ENCODE peak calls at places on chromosomes 4 and X, in nine cellular contexts. One of them, this sample, is unnamed.

GRCh38 chr4:40976343-40976742 is 226.6 kb downstream of the NSUN7 start:
- DNase-seq in Peyer's patch: peak
- DNase-seq in IMR-90: peak
- DNase-seq in AG09309: no peak
- DNase-seq in transverse colon: peak
- DNase-seq in fibroblast of pulmonary artery: peak
- DNase-seq in sigmoid colon: no peak
- DNase-seq in fibroblast of lung: peak
- DNase-seq in left lung: no peak
- DNase-seq in this sample: peak

GRCh38 chr4:71107732-71108131 is 114.3 kb downstream of the DCK start:
- DNase-seq in transverse colon: no peak
- DNase-seq in fibroblast of pulmonary artery: no peak
- DNase-seq in Peyer's patch: no peak
- DNase-seq in IMR-90: no peak
- DNase-seq in left lung: no peak
- DNase-seq in fibroblast of lung: no peak
- DNase-seq in AG09309: no peak
- DNase-seq in sigmoid colon: no peak
- DNase-seq in this sample: no peak

GRCh38 chr4:3355266-3355748 is 62.5 kb downstream of the RGS12 start:
- DNase-seq in Peyer's patch: no peak
- DNase-seq in left lung: no peak
- DNase-seq in transverse colon: no peak
- DNase-seq in fibroblast of lung: no peak
- DNase-seq in IMR-90: no peak
- DNase-seq in fibroblast of pulmonary artery: no peak
- DNase-seq in AG09309: no peak
- DNase-seq in sigmoid colon: no peak
- DNase-seq in this sample: no peak

GRCh38 chrX:148133099-148133725 is 152.1 kb downstream of the FMR1NB start:
- DNase-seq in sigmoid colon: no peak
- DNase-seq in transverse colon: no peak
- DNase-seq in fibroblast of pulmonary artery: peak
- DNase-seq in IMR-90: no peak
- DNase-seq in Peyer's patch: no peak
- DNase-seq in fibroblast of lung: no peak
- DNase-seq in AG09309: no peak
- DNase-seq in left lung: no peak
- DNase-seq in this sample: peak

GRCh38 chr4:54058171-54058570 is 6.2 kb downstream of the CHIC2 start:
- DNase-seq in AG09309: no peak
- DNase-seq in IMR-90: no peak
- DNase-seq in left lung: no peak
- DNase-seq in fibroblast of lung: no peak
- DNase-seq in transverse colon: no peak
- DNase-seq in Peyer's patch: no peak
- DNase-seq in sigmoid colon: no peak
- DNase-seq in fibroblast of pulmonary artery: no peak
- DNase-seq in this sample: no peak

GRCh38 chr4:53545942-53546581 is 45.2 kb downstream of the LNX1 start:
- DNase-seq in Peyer's patch: no peak
- DNase-seq in left lung: no peak
- DNase-seq in AG09309: no peak
- DNase-seq in fibroblast of pulmonary artery: no peak
- DNase-seq in IMR-90: no peak
- DNase-seq in transverse colon: no peak
- DNase-seq in fibroblast of lung: no peak
- DNase-seq in sigmoid colon: no peak
- DNase-seq in this sample: no peak

GRCh38 chr4:182604161-182604591 is 313.0 kb downstream of the DCTD start:
- DNase-seq in transverse colon: no peak
- DNase-seq in AG09309: peak
- DNase-seq in fibroblast of pulmonary artery: peak
- DNase-seq in left lung: no peak
- DNase-seq in IMR-90: peak
- DNase-seq in sigmoid colon: no peak
- DNase-seq in Peyer's patch: no peak
- DNase-seq in fibroblast of lung: peak
- DNase-seq in this sample: peak

GRCh38 chr4:71195932-71196331 is 142.9 kb upstream of the SLC4A4 start:
- DNase-seq in transverse colon: no peak
- DNase-seq in IMR-90: peak
- DNase-seq in AG09309: peak
- DNase-seq in sigmoid colon: peak
- DNase-seq in fibroblast of lung: peak
- DNase-seq in Peyer's patch: no peak
- DNase-seq in fibroblast of pulmonary artery: no peak
- DNase-seq in left lung: no peak
- DNase-seq in this sample: no peak

GRCh38 chr4:4670869-4671268 is 129.0 kb upstream of the STX18 start:
- DNase-seq in fibroblast of lung: peak
- DNase-seq in sigmoid colon: no peak
- DNase-seq in left lung: no peak
- DNase-seq in AG09309: no peak
- DNase-seq in transverse colon: no peak
- DNase-seq in fibroblast of pulmonary artery: no peak
- DNase-seq in Peyer's patch: no peak
- DNase-seq in IMR-90: no peak
- DNase-seq in this sample: peak

GRCh38 chrX:70446380-70447350 is 2.0 kb downstream of the DLG3 start:
- DNase-seq in AG09309: no peak
- DNase-seq in Peyer's patch: no peak
- DNase-seq in fibroblast of lung: no peak
- DNase-seq in IMR-90: no peak
- DNase-seq in transverse colon: no peak
- DNase-seq in fibroblast of pulmonary artery: no peak
- DNase-seq in sigmoid colon: no peak
- DNase-seq in left lung: no peak
- DNase-seq in this sample: no peak

GRCh38 chrX:70445876-70446275 is 1.2 kb downstream of the DLG3 start:
- DNase-seq in sigmoid colon: no peak
- DNase-seq in transverse colon: no peak
- DNase-seq in AG09309: no peak
- DNase-seq in fibroblast of lung: no peak
- DNase-seq in Peyer's patch: no peak
- DNase-seq in fibroblast of pulmonary artery: no peak
- DNase-seq in left lung: no peak
- DNase-seq in IMR-90: no peak
- DNase-seq in this sample: no peak

GRCh38 chrX:70444326-70445196 is at the start of gene DLG3:
- DNase-seq in fibroblast of pulmonary artery: peak
- DNase-seq in fibroblast of lung: peak
- DNase-seq in left lung: peak
- DNase-seq in sigmoid colon: no peak
- DNase-seq in transverse colon: no peak
- DNase-seq in AG09309: no peak
- DNase-seq in Peyer's patch: no peak
- DNase-seq in IMR-90: peak
- DNase-seq in this sample: peak

GRCh38 chrX:70442224-70442623 is 2.4 kb upstream of the DLG3 start:
- DNase-seq in transverse colon: no peak
- DNase-seq in AG09309: no peak
- DNase-seq in left lung: no peak
- DNase-seq in fibroblast of lung: no peak
- DNase-seq in fibroblast of pulmonary artery: no peak
- DNase-seq in Peyer's patch: no peak
- DNase-seq in IMR-90: no peak
- DNase-seq in sigmoid colon: no peak
- DNase-seq in this sample: no peak

GRCh38 chrX:70445197-70445656 is 592 bp downstream of the DLG3 start:
- DNase-seq in fibroblast of lung: no peak
- DNase-seq in sigmoid colon: no peak
- DNase-seq in Peyer's patch: no peak
- DNase-seq in transverse colon: no peak
- DNase-seq in IMR-90: no peak
- DNase-seq in fibroblast of pulmonary artery: no peak
- DNase-seq in left lung: no peak
- DNase-seq in AG09309: no peak
- DNase-seq in this sample: no peak
- H3K4me3 ChIP-seq in fibroblast of lung: no peak
- H3K4me3 ChIP-seq in sigmoid colon: peak
- H3K4me3 ChIP-seq in Peyer's patch: peak
- H3K4me3 ChIP-seq in transverse colon: peak
- H3K4me3 ChIP-seq in IMR-90: no peak
- H3K4me3 ChIP-seq in fibroblast of pulmonary artery: no peak
- H3K4me3 ChIP-seq in left lung: no peak
- H3K4me3 ChIP-seq in AG09309: no peak
- H3K4me3 ChIP-seq in this sample: no peak

DNA sequence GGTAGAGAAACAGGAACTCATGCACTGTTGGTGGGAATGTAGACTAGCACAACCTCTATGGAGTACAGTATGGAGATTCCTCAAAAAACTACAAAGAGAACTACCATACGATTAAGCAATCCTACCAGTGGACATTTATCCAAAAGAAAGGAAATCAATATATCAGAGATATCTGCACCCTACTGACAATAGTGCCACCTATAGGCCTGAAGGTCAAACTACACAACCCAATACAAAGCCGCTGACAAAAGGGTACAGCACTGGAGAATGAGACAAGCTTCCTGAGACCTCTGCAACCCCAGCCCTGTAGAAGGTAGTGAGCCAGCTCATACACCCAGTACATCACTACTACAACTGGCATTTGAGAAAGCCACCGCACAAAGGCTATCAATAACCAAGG is 67.1 kb downstream of the CBR4 start:
- DNase-seq in transverse colon: no peak
- DNase-seq in fibroblast of pulmonary artery: no peak
- DNase-seq in fibroblast of lung: no peak
- DNase-seq in sigmoid colon: no peak
- DNase-seq in AG09309: no peak
- DNase-seq in Peyer's patch: no peak
- DNase-seq in IMR-90: no peak
- DNase-seq in left lung: no peak
- DNase-seq in this sample: no peak
- TF ChIP-seq CTCF in transverse colon: no peak
- TF ChIP-seq CTCF in fibroblast of pulmonary artery: peak
- TF ChIP-seq CTCF in fibroblast of lung: peak
- TF ChIP-seq CTCF in sigmoid colon: peak
- TF ChIP-seq CTCF in AG09309: peak
- TF ChIP-seq CTCF in Peyer's patch: no peak
- TF ChIP-seq CTCF in IMR-90: peak
- TF ChIP-seq CTCF in left lung: no peak
- TF ChIP-seq CTCF in this sample: peak

DNA sequence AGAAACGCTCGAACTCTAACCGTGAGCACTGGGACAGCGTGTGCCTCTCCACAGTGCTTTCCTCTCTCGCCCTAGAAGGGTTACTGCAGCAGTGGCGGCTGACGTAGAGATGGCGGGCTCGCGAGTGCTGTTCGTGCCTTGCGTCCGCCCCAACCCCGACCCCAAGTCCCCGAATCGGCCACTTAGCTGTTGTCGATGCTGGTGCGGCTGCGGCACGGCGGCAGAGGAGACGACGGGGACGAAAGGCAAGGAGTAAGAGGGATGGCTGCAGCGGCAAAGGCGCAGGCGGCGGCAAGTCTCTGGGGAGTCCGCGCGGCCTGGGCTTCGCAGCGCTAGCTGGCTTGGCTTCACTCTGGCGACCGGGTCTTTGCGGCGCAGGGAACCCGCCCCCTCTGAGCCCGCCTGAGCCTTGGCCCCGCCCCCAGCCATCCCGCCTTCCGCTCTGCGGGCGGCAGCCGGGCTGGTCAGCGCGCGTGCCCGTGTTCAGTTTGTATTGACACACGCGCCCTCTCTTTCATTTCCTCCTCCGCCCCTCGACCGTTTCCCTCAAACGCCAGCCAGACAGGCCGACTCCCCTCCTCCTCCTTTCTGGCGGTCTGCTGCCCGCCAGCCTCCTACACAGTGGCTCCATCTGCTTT is at the start of gene SPIN4:
- DNase-seq in fibroblast of lung: peak
- DNase-seq in AG09309: peak
- DNase-seq in fibroblast of pulmonary artery: peak
- DNase-seq in Peyer's patch: peak
- DNase-seq in transverse colon: peak
- DNase-seq in sigmoid colon: peak
- DNase-seq in IMR-90: peak
- DNase-seq in left lung: peak
- DNase-seq in this sample: peak
- H3K4me3 ChIP-seq in fibroblast of lung: peak
- H3K4me3 ChIP-seq in AG09309: peak
- H3K4me3 ChIP-seq in fibroblast of pulmonary artery: peak
- H3K4me3 ChIP-seq in Peyer's patch: peak
- H3K4me3 ChIP-seq in transverse colon: peak
- H3K4me3 ChIP-seq in sigmoid colon: peak
- H3K4me3 ChIP-seq in IMR-90: peak
- H3K4me3 ChIP-seq in left lung: peak
- H3K4me3 ChIP-seq in this sample: peak

GRCh38 chrX:7706032-7706431 is 136.9 kb upstream of the VCX start:
- DNase-seq in AG09309: no peak
- DNase-seq in fibroblast of lung: no peak
- DNase-seq in Peyer's patch: no peak
- DNase-seq in left lung: no peak
- DNase-seq in fibroblast of pulmonary artery: no peak
- DNase-seq in sigmoid colon: no peak
- DNase-seq in IMR-90: no peak
- DNase-seq in transverse colon: no peak
- DNase-seq in this sample: peak
- TF ChIP-seq CTCF in AG09309: peak
- TF ChIP-seq CTCF in fibroblast of lung: peak
- TF ChIP-seq CTCF in Peyer's patch: no peak
- TF ChIP-seq CTCF in left lung: no peak
- TF ChIP-seq CTCF in fibroblast of pulmonary artery: peak
- TF ChIP-seq CTCF in sigmoid colon: no peak
- TF ChIP-seq CTCF in IMR-90: peak
- TF ChIP-seq CTCF in transverse colon: no peak
- TF ChIP-seq CTCF in this sample: peak

GRCh38 chr4:119661231-119661630 is 32.6 kb upstream of the PDE5A start:
- DNase-seq in Peyer's patch: no peak
- DNase-seq in transverse colon: no peak
- DNase-seq in sigmoid colon: no peak
- DNase-seq in fibroblast of lung: no peak
- DNase-seq in left lung: no peak
- DNase-seq in fibroblast of pulmonary artery: no peak
- DNase-seq in IMR-90: no peak
- DNase-seq in AG09309: no peak
- DNase-seq in this sample: no peak

GRCh38 chr4:119666653-119667091 is 38.1 kb upstream of the PDE5A start:
- DNase-seq in AG09309: no peak
- DNase-seq in transverse colon: no peak
- DNase-seq in IMR-90: peak
- DNase-seq in fibroblast of lung: no peak
- DNase-seq in sigmoid colon: no peak
- DNase-seq in left lung: no peak
- DNase-seq in fibroblast of pulmonary artery: no peak
- DNase-seq in Peyer's patch: no peak
- DNase-seq in this sample: no peak

GRCh38 chr4:119664168-119664907 is 35.7 kb upstream of the PDE5A start:
- DNase-seq in fibroblast of pulmonary artery: no peak
- DNase-seq in sigmoid colon: no peak
- DNase-seq in left lung: no peak
- DNase-seq in AG09309: no peak
- DNase-seq in fibroblast of lung: peak
- DNase-seq in Peyer's patch: no peak
- DNase-seq in transverse colon: no peak
- DNase-seq in IMR-90: peak
- DNase-seq in this sample: no peak

GRCh38 chr4:119665718-119666117 is 37.1 kb upstream of the PDE5A start:
- DNase-seq in sigmoid colon: no peak
- DNase-seq in fibroblast of pulmonary artery: no peak
- DNase-seq in fibroblast of lung: no peak
- DNase-seq in left lung: no peak
- DNase-seq in Peyer's patch: no peak
- DNase-seq in AG09309: no peak
- DNase-seq in IMR-90: no peak
- DNase-seq in transverse colon: no peak
- DNase-seq in this sample: no peak

GRCh38 chr4:119663160-119663788 is 34.7 kb upstream of the PDE5A start:
- DNase-seq in sigmoid colon: no peak
- DNase-seq in left lung: no peak
- DNase-seq in Peyer's patch: no peak
- DNase-seq in IMR-90: peak
- DNase-seq in AG09309: no peak
- DNase-seq in fibroblast of pulmonary artery: no peak
- DNase-seq in fibroblast of lung: no peak
- DNase-seq in transverse colon: no peak
- DNase-seq in this sample: no peak
- H3K4me3 ChIP-seq in sigmoid colon: peak
- H3K4me3 ChIP-seq in left lung: no peak
- H3K4me3 ChIP-seq in Peyer's patch: no peak
- H3K4me3 ChIP-seq in IMR-90: peak
- H3K4me3 ChIP-seq in AG09309: no peak
- H3K4me3 ChIP-seq in fibroblast of pulmonary artery: no peak
- H3K4me3 ChIP-seq in fibroblast of lung: no peak
- H3K4me3 ChIP-seq in transverse colon: peak
- H3K4me3 ChIP-seq in this sample: no peak

This sample was measured in epithelial cell of esophagus.